ENCODE peak calls at places on chromosome 16, in eight cellular contexts. One of them, this sample, is unnamed.

GRCh38 chr16:10808850-10809249 is 9.7 kb downstream of the TVP23A start:
- DNase-seq in NK-92 treated with Interleukin-12 subunit alpha and Interleukin-12 subunit beta, amount 100 ng/mL, for 24 hours: no peak
- DNase-seq in prostate gland: no peak
- DNase-seq in C1 segment of cervical spinal cord: no peak
- DNase-seq in NCI-H1436: no peak
- DNase-seq in CD8-positive, alpha-beta memory T cell: no peak
- DNase-seq in HAP-1: no peak
- DNase-seq in D341Med: no peak
- DNase-seq in this sample: no peak

GRCh38 chr16:66382966-66383299 is 16.4 kb downstream of the CDH5 start:
- DNase-seq in NK-92 treated with Interleukin-12 subunit alpha and Interleukin-12 subunit beta, amount 100 ng/mL, for 24 hours: no peak
- DNase-seq in prostate gland: no peak
- DNase-seq in C1 segment of cervical spinal cord: no peak
- DNase-seq in NCI-H1436: no peak
- DNase-seq in CD8-positive, alpha-beta memory T cell: no peak
- DNase-seq in HAP-1: no peak
- DNase-seq in D341Med: no peak
- DNase-seq in this sample: peak; percentile 91

GRCh38 chr16:916400-916799 is 54.4 kb downstream of the LMF1 start:
- DNase-seq in NK-92 treated with Interleukin-12 subunit alpha and Interleukin-12 subunit beta, amount 100 ng/mL, for 24 hours: no peak
- DNase-seq in prostate gland: no peak
- DNase-seq in C1 segment of cervical spinal cord: no peak
- DNase-seq in NCI-H1436: no peak
- DNase-seq in CD8-positive, alpha-beta memory T cell: no peak
- DNase-seq in HAP-1: no peak
- DNase-seq in D341Med: no peak
- DNase-seq in this sample: no peak

GRCh38 chr16:72848759-72849664 is 198.9 kb downstream of the ZFHX3 start:
- DNase-seq in NK-92 treated with Interleukin-12 subunit alpha and Interleukin-12 subunit beta, amount 100 ng/mL, for 24 hours: no peak
- DNase-seq in prostate gland: peak; percentile 86
- DNase-seq in C1 segment of cervical spinal cord: peak; percentile 81
- DNase-seq in NCI-H1436: peak; percentile 66
- DNase-seq in CD8-positive, alpha-beta memory T cell: no peak
- DNase-seq in HAP-1: no peak
- DNase-seq in D341Med: peak; percentile 51
- DNase-seq in this sample: peak; percentile 84

GRCh38 chr16:83233153-83233552 is 574.6 kb upstream of the HSBP1 start:
- DNase-seq in NK-92 treated with Interleukin-12 subunit alpha and Interleukin-12 subunit beta, amount 100 ng/mL, for 24 hours: no peak
- DNase-seq in prostate gland: no peak
- DNase-seq in C1 segment of cervical spinal cord: no peak
- DNase-seq in NCI-H1436: no peak
- DNase-seq in CD8-positive, alpha-beta memory T cell: no peak
- DNase-seq in HAP-1: no peak
- DNase-seq in D341Med: no peak
- DNase-seq in this sample: peak; percentile 57

GRCh38 chr16:2691491-2692248 is 9.3 kb downstream of the KCTD5 start:
- DNase-seq in NK-92 treated with Interleukin-12 subunit alpha and Interleukin-12 subunit beta, amount 100 ng/mL, for 24 hours: no peak
- DNase-seq in prostate gland: no peak
- DNase-seq in C1 segment of cervical spinal cord: no peak
- DNase-seq in NCI-H1436: no peak
- DNase-seq in CD8-positive, alpha-beta memory T cell: no peak
- DNase-seq in HAP-1: no peak
- DNase-seq in D341Med: peak; percentile 8
- DNase-seq in this sample: no peak

GRCh38 chr16:81163671-81164070 is 67.5 kb upstream of the GCSH start:
- DNase-seq in NK-92 treated with Interleukin-12 subunit alpha and Interleukin-12 subunit beta, amount 100 ng/mL, for 24 hours: no peak
- DNase-seq in prostate gland: no peak
- DNase-seq in C1 segment of cervical spinal cord: no peak
- DNase-seq in NCI-H1436: no peak
- DNase-seq in CD8-positive, alpha-beta memory T cell: no peak
- DNase-seq in HAP-1: no peak
- DNase-seq in D341Med: no peak
- DNase-seq in this sample: no peak

GRCh38 chr16:88790312-88791150 is 5.5 kb upstream of the PIEZO1 start:
- DNase-seq in NK-92 treated with Interleukin-12 subunit alpha and Interleukin-12 subunit beta, amount 100 ng/mL, for 24 hours: peak; percentile 47
- DNase-seq in prostate gland: no peak
- DNase-seq in C1 segment of cervical spinal cord: no peak
- DNase-seq in NCI-H1436: no peak
- DNase-seq in CD8-positive, alpha-beta memory T cell: peak; percentile 50
- DNase-seq in HAP-1: no peak
- DNase-seq in D341Med: no peak
- DNase-seq in this sample: peak; percentile 28

GRCh38 chr16:53482123-53482522 is 20.9 kb downstream of the AKTIP start:
- DNase-seq in NK-92 treated with Interleukin-12 subunit alpha and Interleukin-12 subunit beta, amount 100 ng/mL, for 24 hours: no peak
- DNase-seq in prostate gland: no peak
- DNase-seq in C1 segment of cervical spinal cord: no peak
- DNase-seq in NCI-H1436: no peak
- DNase-seq in CD8-positive, alpha-beta memory T cell: no peak
- DNase-seq in HAP-1: no peak
- DNase-seq in D341Med: no peak
- DNase-seq in this sample: peak; percentile 31

GRCh38 chr16:30065943-30066881 is 652 bp downstream of the ALDOA start:
- DNase-seq in NK-92 treated with Interleukin-12 subunit alpha and Interleukin-12 subunit beta, amount 100 ng/mL, for 24 hours: no peak
- DNase-seq in prostate gland: no peak
- DNase-seq in C1 segment of cervical spinal cord: no peak
- DNase-seq in NCI-H1436: no peak
- DNase-seq in CD8-positive, alpha-beta memory T cell: peak; percentile 21
- DNase-seq in HAP-1: no peak
- DNase-seq in D341Med: no peak
- DNase-seq in this sample: peak; percentile 74

GRCh38 chr16:54657709-54658102 is 273.0 kb upstream of the IRX5 start:
- DNase-seq in NK-92 treated with Interleukin-12 subunit alpha and Interleukin-12 subunit beta, amount 100 ng/mL, for 24 hours: no peak
- DNase-seq in prostate gland: peak; percentile 46
- DNase-seq in C1 segment of cervical spinal cord: no peak
- DNase-seq in NCI-H1436: no peak
- DNase-seq in CD8-positive, alpha-beta memory T cell: no peak
- DNase-seq in HAP-1: no peak
- DNase-seq in D341Med: no peak
- DNase-seq in this sample: peak; percentile 3

GRCh38 chr16:78874241-78874983 is 726.1 kb downstream of the MAF start:
- DNase-seq in NK-92 treated with Interleukin-12 subunit alpha and Interleukin-12 subunit beta, amount 100 ng/mL, for 24 hours: no peak
- DNase-seq in prostate gland: no peak
- DNase-seq in C1 segment of cervical spinal cord: no peak
- DNase-seq in NCI-H1436: no peak
- DNase-seq in CD8-positive, alpha-beta memory T cell: no peak
- DNase-seq in HAP-1: no peak
- DNase-seq in D341Med: no peak
- DNase-seq in this sample: no peak

GRCh38 chr16:11497329-11497805 is 89.4 kb downstream of the LITAF start:
- DNase-seq in NK-92 treated with Interleukin-12 subunit alpha and Interleukin-12 subunit beta, amount 100 ng/mL, for 24 hours: no peak
- DNase-seq in prostate gland: peak; percentile 95
- DNase-seq in C1 segment of cervical spinal cord: peak; percentile 89
- DNase-seq in NCI-H1436: peak; percentile 36
- DNase-seq in CD8-positive, alpha-beta memory T cell: no peak
- DNase-seq in HAP-1: peak; percentile 29
- DNase-seq in D341Med: peak; percentile 55
- DNase-seq in this sample: peak; percentile 72

GRCh38 chr16:88767546-88767945 is 17.5 kb downstream of the PIEZO1 start:
- DNase-seq in NK-92 treated with Interleukin-12 subunit alpha and Interleukin-12 subunit beta, amount 100 ng/mL, for 24 hours: no peak
- DNase-seq in prostate gland: no peak
- DNase-seq in C1 segment of cervical spinal cord: no peak
- DNase-seq in NCI-H1436: no peak
- DNase-seq in CD8-positive, alpha-beta memory T cell: no peak
- DNase-seq in HAP-1: no peak
- DNase-seq in D341Med: no peak
- DNase-seq in this sample: no peak

GRCh38 chr16:82379601-82380000 is 209.6 kb upstream of the MPHOSPH6 start:
- DNase-seq in NK-92 treated with Interleukin-12 subunit alpha and Interleukin-12 subunit beta, amount 100 ng/mL, for 24 hours: no peak
- DNase-seq in prostate gland: no peak
- DNase-seq in C1 segment of cervical spinal cord: no peak
- DNase-seq in NCI-H1436: peak; percentile 54
- DNase-seq in CD8-positive, alpha-beta memory T cell: no peak
- DNase-seq in HAP-1: no peak
- DNase-seq in D341Med: no peak
- DNase-seq in this sample: no peak

GRCh38 chr16:16025214-16025968 is 76.0 kb downstream of the ABCC1 start:
- DNase-seq in NK-92 treated with Interleukin-12 subunit alpha and Interleukin-12 subunit beta, amount 100 ng/mL, for 24 hours: no peak
- DNase-seq in prostate gland: peak; percentile 46
- DNase-seq in C1 segment of cervical spinal cord: peak; percentile 8
- DNase-seq in NCI-H1436: no peak
- DNase-seq in CD8-positive, alpha-beta memory T cell: peak; percentile 35
- DNase-seq in HAP-1: no peak
- DNase-seq in D341Med: no peak
- DNase-seq in this sample: peak; percentile 91

GRCh38 chr16:12239953-12240485 is 263.5 kb downstream of the SNX29 start:
- DNase-seq in NK-92 treated with Interleukin-12 subunit alpha and Interleukin-12 subunit beta, amount 100 ng/mL, for 24 hours: no peak
- DNase-seq in prostate gland: no peak
- DNase-seq in C1 segment of cervical spinal cord: no peak
- DNase-seq in NCI-H1436: no peak
- DNase-seq in CD8-positive, alpha-beta memory T cell: no peak
- DNase-seq in HAP-1: no peak
- DNase-seq in D341Med: no peak
- DNase-seq in this sample: peak; percentile 66